ENCODE peak calls at places on chromosomes 6 and 20, in four cellular contexts. Q is mammary epithelial cell, M is GM06990, Z is fibroblast of lung. D is an unnamed sample.

GRCh38 chr6:16069222-16069621 is 59.7 kb upstream of the MYLIP start:
- DNase-seq in M (no peak), Q (no peak), Z (no peak), D (no peak)

GRCh38 chr6:17002123-17002522 is 99.7 kb upstream of the STMND1 start:
- DNase-seq in Q (no peak), M (no peak), Z (no peak), D (no peak)

GRCh38 chr6:20467437-20467836 is 65.8 kb downstream of the E2F3 start:
- DNase-seq in Q (no peak), Z (no peak), M (peak; percentile 32), D (peak; percentile 14)

GRCh38 chr6:31712296-31712695 is 2.9 kb upstream of the LY6G6D start:
- DNase-seq in Q (no peak), Z (no peak), M (no peak), D (no peak)

GRCh38 chr6:167836722-167837121 is 10.0 kb downstream of the AFDN start:
- DNase-seq in M (no peak), Q (no peak), Z (peak; percentile 23), D (no peak)

GRCh38 chr6:22152871-22153270 is 144.0 kb downstream of the PRL start:
- DNase-seq in Q (no peak), M (no peak), Z (no peak), D (no peak)

GRCh38 chr6:1389791-1390070 is 355 bp downstream of the FOXF2 start:
- DNase-seq in Q (no peak), M (no peak), Z (no peak), D (no peak)

GRCh38 chr6:141451508-141452353 is 681.0 kb upstream of the GJE1 start:
- DNase-seq in Z (peak; percentile 56), Q (peak; percentile 50), M (no peak), D (no peak)

GRCh38 chr6:158849899-158850806 is 31.0 kb upstream of the EZR start:
- DNase-seq in Z (peak; percentile 91), M (no peak), Q (peak; percentile 99), D (no peak)

GRCh38 chr6:44627091-44627878 is 239.8 kb downstream of the CDC5L start:
- DNase-seq in Z (no peak), Q (no peak), M (no peak), D (no peak)
- TF ChIP-seq CTCF in Z (no peak), Q (no peak), M (no peak), D (no peak)

GRCh38 chr20:62381202-62381797 is 5.6 kb upstream of the RPS21 start:
- DNase-seq in Q (peak; percentile 79), M (no peak), Z (no peak), D (no peak)
- TF ChIP-seq CTCF in Q (no peak), M (no peak), Z (no peak), D (no peak)

GRCh38 chr6:43383021-43383667 is 13.7 kb upstream of the ZNF318 start:
- DNase-seq in Z (peak; percentile 58), Q (peak; percentile 62), M (no peak), D (no peak)

GRCh38 chr6:43391448-43392031 is 22.1 kb upstream of the ZNF318 start:
- DNase-seq in Q (no peak), Z (no peak), M (no peak), D (no peak)

GRCh38 chr6:43389713-43390265 is 20.3 kb upstream of the ZNF318 start:
- DNase-seq in Q (no peak), Z (no peak), M (no peak), D (no peak)

GRCh38 chr6:43386492-43386891 is 17.0 kb upstream of the ZNF318 start:
- DNase-seq in Z (peak; percentile 34), Q (no peak), M (no peak), D (no peak)
- TF ChIP-seq CTCF in Z (peak; percentile 34), Q (peak; percentile 16), M (peak; percentile 14), D (no peak)

GRCh38 chr20:63979549-63980316 is at the start of gene SAMD10:
- DNase-seq in Z (no peak), Q (no peak), M (peak; percentile 82), D (peak; percentile 88)
- TF ChIP-seq CTCF in Z (no peak), Q (peak; percentile 19), M (no peak), D (no peak)